ENCODE peak calls at places on chromosomes 16 and 17, in nine cellular contexts. I is NCI-H510A; K is hypothalamus; M is stimulated activated CD4-positive, alpha-beta T cell treated with anti-CD3 and anti-CD28 coated beads, Interleukin-4, amount 100 ng/mL, for 48 hours; E is activated CD8-positive, alpha-beta memory T cell treated with anti-CD3 and anti-CD28 coated beads for 4 hours; S is activated CD4-positive, alpha-beta T cell treated with anti-CD3 and anti-CD28 coated beads, Interleukin-2, amount 10 ng/mL, durations not matched to agents 7 days and 5 days; C is cardiac fibroblast; H is upper lobe of left lung; U is heart left ventricle. Z is an unnamed sample.

GRCh38 chr17:30831257-30831656 is 509 bp upstream of the ATAD5 start:
- DNase-seq in M (no peak), S (peak; percentile 33), E (no peak), I (no peak), U (no peak), H (no peak), K (no peak), C (peak; percentile 14), Z (peak; percentile 21)

GRCh38 chr17:71327376-71328059 is 793.3 kb upstream of the SOX9 start:
- DNase-seq in M (no peak), S (no peak), H (no peak), U (no peak), E (no peak), K (no peak), I (no peak), C (peak; percentile 37), Z (no peak)

GRCh38 chr17:53033297-53033696 is 789.4 kb upstream of the KIF2B start:
- DNase-seq in C (no peak), H (no peak), I (no peak), K (no peak), U (no peak), S (no peak), M (no peak), E (no peak), Z (no peak)

GRCh38 chr17:20225162-20226115 is 216.3 kb downstream of the SPECC1 start:
- DNase-seq in E (no peak), M (no peak), S (no peak), I (no peak), K (no peak), H (no peak), C (no peak), U (no peak), Z (no peak)

GRCh38 chr17:42287305-42288077 is 807 bp upstream of the STAT5A start:
- DNase-seq in S (peak; percentile 30), M (peak; percentile 45), H (peak; percentile 66), E (no peak), K (peak; percentile 46), U (no peak), I (no peak), C (peak; percentile 74), Z (no peak)

GRCh38 chr16:21300309-21301167 is 22.4 kb upstream of the CRYM start:
- DNase-seq in K (peak; percentile 65), I (peak; percentile 97), E (no peak), M (peak; percentile 64), U (peak; percentile 96), S (peak; percentile 70), H (peak; percentile 97), C (peak; percentile 100), Z (peak; percentile 98)

GRCh38 chr17:57551321-57552079 is 193.6 kb downstream of the CCDC182 start:
- DNase-seq in E (no peak), U (no peak), I (peak; percentile 76), H (no peak), M (no peak), K (no peak), S (no peak), C (no peak), Z (no peak)

GRCh38 chr17:7912927-7913524 is 3.1 kb downstream of the RNF227 start:
- DNase-seq in H (no peak), I (no peak), K (no peak), U (no peak), S (peak; percentile 73), E (no peak), C (peak; percentile 88), M (no peak), Z (peak; percentile 39)

GRCh38 chr17:51258756-51259573 is 884 bp downstream of the MBTD1 start:
- DNase-seq in C (peak; percentile 53), M (no peak), H (no peak), I (peak; percentile 24), S (no peak), E (no peak), U (no peak), K (no peak), Z (peak; percentile 20)

GRCh38 chr17:13031718-13032350 is 14.0 kb upstream of the ELAC2 start:
- DNase-seq in U (peak; percentile 33), E (no peak), H (peak; percentile 40), S (peak; percentile 52), K (no peak), C (peak; percentile 74), I (no peak), M (peak; percentile 44), Z (peak; percentile 6)

GRCh38 chr17:42849451-42850157 is 1.4 kb upstream of the AOC3 start:
- DNase-seq in I (no peak), C (no peak), H (no peak), K (no peak), U (no peak), M (no peak), S (no peak), E (no peak), Z (no peak)

Z was measured in NCI-H345.